ENCODE peak calls at places on chromosomes 13 and 19, in five cellular contexts. Q is neuronal stem cell, Y is mesenchymal stem cell, T is H1, B is trophoblast cell. A is an unnamed sample.

GRCh38 chr19:18431351-18432197 is 6.4 kb downstream of the ISYNA1 start:
- DNase-seq in Y (no peak), B (no peak), Q (no peak), T (no peak), A (no peak)

GRCh38 chr13:33723772-33724435 is 94.0 kb upstream of the RFC3 start:
- DNase-seq in Y (peak; percentile 88), Q (peak; percentile 70), B (peak; percentile 71), T (peak; percentile 39), A (peak; percentile 86)

GRCh38 chr19:55611983-55612645 is 6.7 kb downstream of the ZNF865 start:
- DNase-seq in Y (no peak), T (no peak), Q (no peak), B (no peak), A (no peak)

GRCh38 chr19:32748948-32749347 is 29.4 kb downstream of the TDRD12 start:
- DNase-seq in T (no peak), B (no peak), Y (no peak), Q (no peak), A (no peak)

GRCh38 chr13:25463496-25463895 is 91.7 kb downstream of the ATP8A2 start:
- DNase-seq in B (no peak), Y (no peak), Q (no peak), T (no peak), A (no peak)

GRCh38 chr13:31699650-31700049 is 39.7 kb upstream of the RXFP2 start:
- DNase-seq in B (no peak), Y (no peak), T (no peak), Q (peak; percentile 23), A (peak; percentile 33)

GRCh38 chr19:51726049-51726448 is 2.3 kb upstream of the HAS1 start:
- DNase-seq in T (no peak), Y (no peak), Q (no peak), B (no peak), A (peak; percentile 72)

GRCh38 chr19:43765109-43765876 is 10.5 kb upstream of the SMG9 start:
- DNase-seq in Q (no peak), Y (peak; percentile 98), B (peak; percentile 95), T (no peak), A (peak; percentile 60)

GRCh38 chr13:113732961-113733950 is 25.8 kb upstream of the TMEM255B start:
- DNase-seq in Q (no peak), B (no peak), T (no peak), Y (no peak), A (no peak)

GRCh38 chr13:38814331-38814730 is 127.5 kb downstream of the FREM2 start:
- DNase-seq in T (no peak), B (no peak), Q (no peak), Y (no peak), A (no peak)

GRCh38 chr13:30863231-30863630 is 42.8 kb upstream of the MEDAG start:
- DNase-seq in Y (no peak), Q (no peak), T (peak; percentile 75), B (no peak), A (peak; percentile 91)

GRCh38 chr13:41756198-41756885 is 204.6 kb downstream of the VWA8 start:
- DNase-seq in Y (no peak), B (no peak), T (no peak), Q (no peak), A (no peak)

GRCh38 chr19:35545001-35545854 is at the start of gene TMEM147:
- DNase-seq in T (peak; percentile 50), Q (peak; percentile 81), B (peak; percentile 59), Y (peak; percentile 84), A (peak; percentile 93)
- H2BK5ac ChIP-seq in T (peak within 1 kb of the TSS; percentile 84), Q (peak within 1 kb of the TSS; percentile 89), B (no peak within 1 kb of the TSS), Y (no peak within 1 kb of the TSS), A (no peak within 1 kb of the TSS)

GRCh38 chr19:14502334-14503092 is 6.6 kb upstream of the GIPC1 start:
- DNase-seq in Q (no peak), B (peak; percentile 92), T (no peak), Y (no peak), A (no peak)
- H3K9ac ChIP-seq in Q (no peak overlapping the region), B (no peak overlapping the region), T (no peak overlapping the region), Y (no peak overlapping the region), A (no peak overlapping the region)

GRCh38 chr19:56701895-56702294 is 30.3 kb upstream of the ZNF835 start:
- DNase-seq in T (no peak), Y (no peak), Q (no peak), B (no peak), A (no peak)

GRCh38 chr19:56707821-56708220 is 36.3 kb upstream of the ZNF835 start:
- DNase-seq in Q (no peak), B (no peak), T (no peak), Y (no peak), A (no peak)

GRCh38 chr19:56710437-56710836 is 38.9 kb upstream of the ZNF835 start:
- DNase-seq in Y (no peak), Q (no peak), B (no peak), T (no peak), A (no peak)

DNA sequence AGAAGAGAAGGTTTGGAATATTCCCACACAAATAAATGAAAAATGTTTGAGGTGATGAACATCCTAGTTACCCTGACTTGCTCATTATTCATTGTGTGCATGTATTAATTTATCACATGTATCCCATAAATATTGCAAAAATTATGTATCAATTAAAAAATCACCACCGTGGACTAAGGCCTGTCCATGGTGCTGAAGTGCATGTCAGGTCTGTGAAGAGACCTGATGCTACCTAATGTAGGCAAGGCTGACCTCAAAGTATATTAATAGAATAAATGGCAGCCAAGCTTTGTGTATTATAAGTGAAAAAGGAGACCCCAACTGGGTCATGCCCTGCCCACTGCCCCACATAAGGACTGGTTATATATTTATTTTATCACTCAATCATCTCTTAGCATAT is 34.4 kb upstream of the ZNF835 start:
- DNase-seq in B (no peak), Q (no peak), T (no peak), Y (no peak), A (no peak)
- H2BK12ac ChIP-seq in B (no peak overlapping the region), Q (no peak overlapping the region), T (no peak overlapping the region), Y (no peak overlapping the region), A (no peak overlapping the region)

DNA sequence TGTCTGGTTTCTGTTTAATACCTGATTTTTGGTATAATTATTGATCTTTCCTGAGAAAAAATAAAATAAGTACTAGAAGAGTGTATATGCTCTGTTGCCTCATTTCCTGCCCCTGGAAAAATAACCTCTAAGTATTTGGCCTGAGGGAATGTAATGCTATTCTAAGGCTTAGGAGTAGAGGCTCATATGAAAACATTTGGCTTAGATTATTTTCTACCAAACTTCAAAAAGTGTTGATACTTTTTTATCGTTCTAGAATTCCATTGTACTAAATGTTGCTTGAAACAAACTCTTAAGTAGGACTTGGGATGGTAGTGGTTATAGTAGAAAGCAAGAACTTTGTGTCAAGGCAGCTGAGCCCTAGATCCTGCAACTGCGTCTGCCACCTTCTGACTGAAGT is 57.8 kb downstream of the COG3 start:
- DNase-seq in Q (no peak), T (no peak), B (no peak), Y (no peak), A (no peak)
- H2BK5ac ChIP-seq in Q (no peak overlapping the region), T (no peak overlapping the region), B (no peak overlapping the region), Y (no peak overlapping the region), A (no peak overlapping the region)

DNA sequence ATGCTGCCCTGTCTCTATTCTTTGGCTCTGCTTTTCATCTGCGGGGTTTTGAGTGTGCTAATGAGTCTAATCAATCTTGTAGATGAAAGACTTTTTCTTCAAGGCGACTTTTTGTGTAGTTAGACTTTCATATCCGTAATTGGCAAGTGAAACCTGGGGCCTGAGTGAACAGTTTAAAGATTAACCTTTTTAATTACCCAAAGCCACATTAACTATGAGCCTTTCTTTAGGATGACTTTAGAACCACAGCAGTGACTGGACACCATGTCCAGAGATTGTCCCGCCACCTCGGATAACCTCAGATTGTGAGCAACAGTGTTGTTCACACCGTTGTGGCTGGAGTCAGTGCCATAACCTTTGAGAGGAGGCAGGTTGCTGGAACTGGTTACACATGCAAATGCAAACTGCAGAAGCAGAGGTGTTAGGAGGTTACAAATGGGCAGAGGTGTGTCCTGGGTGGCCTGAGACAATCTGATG is 58.7 kb downstream of the SIAH3 start:
- DNase-seq in Y (no peak), Q (no peak), B (no peak), T (no peak), A (no peak)
- H3K9ac ChIP-seq in Y (no peak overlapping the region), Q (no peak overlapping the region), B (no peak overlapping the region), T (no peak overlapping the region), A (no peak overlapping the region)

GRCh38 chr19:48813123-48813911 is 2.5 kb upstream of the BCAT2 start:
- DNase-seq in T (no peak), B (no peak), Q (no peak), Y (no peak), A (peak; percentile 59)
- H2BK12ac ChIP-seq in T (peak overlapping the region; percentile 77), B (no peak overlapping the region), Q (no peak overlapping the region), Y (no peak overlapping the region), A (no peak overlapping the region)